ENCODE peak calls at places on chromosome 18, in seven cellular contexts. X is transverse colon, J is right lobe of liver, P is K562, F is breast epithelium, U is ovary, C is adrenal gland. A is an unnamed sample.

GRCh38 chr18:13222371-13223281 is 4.1 kb downstream of the LDLRAD4 start:
- DNase-seq in C (peak; percentile 83), X (peak; percentile 80), U (no peak), F (no peak), J (peak; percentile 79), P (no peak), A (peak; percentile 60)

GRCh38 chr18:36534154-36534688 is 236.7 kb downstream of the FHOD3 start:
- DNase-seq in J (no peak), F (no peak), C (no peak), X (no peak), U (no peak), P (no peak), A (no peak)

GRCh38 chr18:13267517-13267916 is 49.0 kb downstream of the LDLRAD4 start:
- DNase-seq in P (no peak), C (peak; percentile 70), U (no peak), X (no peak), J (no peak), F (no peak), A (no peak)

GRCh38 chr18:41096504-41096903 is 858.5 kb upstream of the PIK3C3 start:
- DNase-seq in C (no peak), J (no peak), U (no peak), F (no peak), X (no peak), P (no peak), A (no peak)

GRCh38 chr18:3401669-3402620 is 48.0 kb upstream of the TGIF1 start:
- DNase-seq in U (no peak), J (no peak), C (no peak), F (no peak), P (no peak), X (no peak), A (no peak)

GRCh38 chr18:8937112-8937641 is 165.3 kb upstream of the NDUFV2 start:
- DNase-seq in P (no peak), C (no peak), X (no peak), F (no peak), J (no peak), U (no peak), A (no peak)

GRCh38 chr18:12011962-12012549 is 30.7 kb downstream of the IMPA2 start:
- DNase-seq in J (no peak), P (no peak), F (no peak), U (no peak), X (peak; percentile 55), C (no peak), A (peak; percentile 73)

GRCh38 chr18:79526468-79527460 is 131.0 kb downstream of the NFATC1 start:
- DNase-seq in X (peak; percentile 6), F (peak; percentile 52), P (peak; percentile 10), U (peak; percentile 26), C (no peak), J (peak; percentile 42), A (no peak)

GRCh38 chr18:2406544-2406943 is 164.8 kb downstream of the METTL4 start:
- DNase-seq in U (no peak), X (no peak), J (peak; percentile 58), F (no peak), C (no peak), P (no peak), A (no peak)

GRCh38 chr18:32302806-32303205 is 113.0 kb downstream of the MEP1B start:
- DNase-seq in X (no peak), C (no peak), U (no peak), F (no peak), P (no peak), J (no peak), A (no peak)

GRCh38 chr18:46169464-46169941 is 65.3 kb downstream of the HAUS1 start:
- DNase-seq in U (no peak), C (peak; percentile 39), F (no peak), J (no peak), P (peak; percentile 51), X (no peak), A (no peak)

GRCh38 chr18:51569153-51569552 is 371.7 kb upstream of the MEX3C start:
- DNase-seq in X (no peak), J (no peak), C (no peak), P (no peak), F (no peak), U (no peak), A (no peak)

GRCh38 chr18:60838677-60839076 is 466.1 kb upstream of the MC4R start:
- DNase-seq in F (no peak), U (no peak), X (no peak), P (no peak), C (no peak), J (no peak), A (no peak)

GRCh38 chr18:68429809-68430208 is 285.1 kb downstream of the TMX3 start:
- DNase-seq in X (no peak), F (no peak), P (no peak), J (no peak), U (no peak), C (no peak), A (no peak)

GRCh38 chr18:9884532-9885140 is 1.1 kb upstream of the TXNDC2 start:
- DNase-seq in J (no peak), X (no peak), U (no peak), P (no peak), C (no peak), F (no peak), A (no peak)

GRCh38 chr18:40867452-40867851 is 1087.6 kb upstream of the PIK3C3 start:
- DNase-seq in P (no peak), C (no peak), F (no peak), J (no peak), U (no peak), X (no peak), A (no peak)

GRCh38 chr18:46324556-46324955 is 220.4 kb downstream of the HAUS1 start:
- DNase-seq in C (no peak), F (no peak), X (no peak), U (no peak), P (peak; percentile 30), J (no peak), A (no peak)

GRCh38 chr18:56785006-56785405 is 133.8 kb downstream of the WDR7 start:
- DNase-seq in U (no peak), P (no peak), F (no peak), J (no peak), C (no peak), X (no peak), A (no peak)

GRCh38 chr18:41655074-41655473 is 300.0 kb upstream of the PIK3C3 start:
- DNase-seq in F (no peak), C (no peak), P (no peak), X (no peak), U (no peak), J (no peak), A (no peak)

GRCh38 chr18:36629836-36630235 is 199.0 kb downstream of the TPGS2 start:
- DNase-seq in U (no peak), J (no peak), X (no peak), F (no peak), P (no peak), C (no peak), A (no peak)

GRCh38 chr18:62717059-62717849 is 1.9 kb downstream of the PHLPP1 start:
- DNase-seq in J (peak; percentile 63), C (peak; percentile 38), X (peak; percentile 69), U (no peak), F (no peak), P (peak; percentile 32), A (peak; percentile 66)

GRCh38 chr18:10490401-10491289 is 35.2 kb upstream of the NAPG start:
- DNase-seq in U (no peak), C (no peak), F (no peak), J (no peak), X (peak; percentile 49), P (peak; percentile 49), A (peak; percentile 28)

GRCh38 chr18:49398331-49398730 is 62.1 kb downstream of the DYM start:
- DNase-seq in P (no peak), C (no peak), X (no peak), J (no peak), U (no peak), F (no peak), A (no peak)

GRCh38 chr18:49399003-49399402 is 61.4 kb downstream of the DYM start:
- DNase-seq in J (no peak), F (no peak), C (peak; percentile 23), P (no peak), X (no peak), U (no peak), A (no peak)

GRCh38 chr18:49400398-49401072 is 59.9 kb downstream of the DYM start:
- DNase-seq in J (no peak), C (no peak), X (no peak), F (no peak), P (no peak), U (no peak), A (no peak)
- H3K4me3 ChIP-seq in J (no peak overlapping the region), C (no peak overlapping the region), X (no peak overlapping the region), F (no peak overlapping the region), P (no peak overlapping the region), U (no peak overlapping the region), A (no peak overlapping the region)

DNA sequence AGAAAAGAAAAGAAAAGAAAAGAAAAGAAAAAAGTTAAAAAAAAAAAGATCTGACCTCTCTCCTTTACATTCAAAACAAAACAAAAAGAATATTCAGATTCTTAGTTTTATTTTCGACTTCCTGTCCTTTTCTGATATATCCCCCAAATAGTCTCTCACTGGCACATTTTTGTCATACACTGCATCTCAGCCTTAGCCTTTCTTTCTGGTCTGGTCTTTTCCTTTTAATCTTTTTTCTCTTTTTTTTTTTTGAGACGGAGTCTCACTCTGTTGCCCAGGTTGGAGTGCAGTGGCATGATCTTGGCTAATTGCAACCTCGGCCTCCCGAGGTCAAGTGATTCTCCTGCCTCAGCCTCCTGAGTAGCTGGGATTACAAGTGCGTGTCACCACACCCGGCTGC is 1.6 kb upstream of the RIOK3 start:
- DNase-seq in U (no peak), P (no peak), F (no peak), J (no peak), X (no peak), C (no peak), A (no peak)
- H3K27ac ChIP-seq in U (no peak overlapping the region), P (no peak overlapping the region), F (peak overlapping the region; percentile 93), J (no peak overlapping the region), X (peak overlapping the region; percentile 95), C (no peak overlapping the region), A (no peak overlapping the region)

GRCh38 chr18:49561377-49562193 is at the start of gene LIPG:
- DNase-seq in U (no peak), X (peak; percentile 85), J (peak; percentile 90), F (no peak), P (peak; percentile 75), C (peak; percentile 55), A (peak; percentile 59)
- TF ChIP-seq POLR2A in U (no peak), X (peak; percentile 85), J (peak; percentile 95), F (no peak), P (no peak), C (no peak), A (no peak)

DNA sequence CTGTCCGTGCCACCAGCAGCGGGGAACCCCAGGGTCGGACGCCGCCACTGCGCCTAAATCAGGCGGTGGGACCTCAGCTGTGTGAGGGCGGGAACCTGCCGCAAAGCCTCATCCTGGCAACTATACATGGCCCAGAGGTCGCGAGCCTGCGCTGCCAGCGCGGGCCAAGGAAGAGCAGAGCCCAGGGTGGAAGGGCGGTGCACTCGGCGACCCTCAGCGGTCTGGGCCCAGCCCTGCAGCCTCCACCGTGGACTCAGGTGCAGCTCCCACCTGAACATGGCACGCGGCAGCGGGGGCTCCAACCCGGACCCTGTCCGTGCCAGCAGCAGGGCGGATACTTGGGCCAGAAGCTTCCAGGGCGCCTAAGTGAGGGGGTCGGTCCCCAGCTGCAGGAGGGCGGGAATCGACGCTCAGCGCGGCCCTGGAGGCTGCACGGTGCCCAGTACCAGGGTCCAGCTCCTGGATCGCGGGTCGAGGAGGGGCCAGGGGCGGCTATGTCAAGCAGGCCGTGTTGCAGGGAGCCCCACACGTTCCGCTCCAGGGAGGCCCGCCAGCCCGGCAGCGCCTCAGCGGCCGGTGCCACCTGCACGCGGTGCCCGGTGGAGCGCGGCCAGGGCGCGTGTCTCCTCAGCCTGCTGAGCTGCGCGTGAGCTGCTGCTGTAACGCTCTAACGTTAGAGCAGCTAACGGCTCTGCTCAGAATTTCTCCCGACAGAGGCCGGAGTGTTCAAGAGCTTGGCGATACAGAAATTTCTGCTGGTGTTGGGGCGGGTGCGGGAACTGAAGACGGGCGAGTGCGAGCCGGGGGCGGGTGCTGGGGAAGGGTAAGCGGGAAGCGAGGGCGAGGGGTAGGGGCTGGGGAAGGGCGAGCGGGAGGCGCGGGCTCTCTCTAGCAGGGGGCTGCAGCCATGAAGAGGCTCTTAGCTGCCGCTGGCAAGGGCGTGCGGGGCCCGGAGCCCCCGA is at the start of gene ANKRD30B:
- DNase-seq in C (no peak), J (no peak), F (no peak), X (no peak), P (no peak), U (no peak), A (no peak)
- H3K4me3 ChIP-seq in C (no peak within 1 kb of the TSS), J (no peak within 1 kb of the TSS), F (no peak within 1 kb of the TSS), X (no peak within 1 kb of the TSS), P (no peak within 1 kb of the TSS), U (no peak within 1 kb of the TSS), A (no peak within 1 kb of the TSS)